ENCODE peak calls at places on chromosomes 13 and 19, in seven cellular contexts. H is right atrium auricular region, B is AG04450, Z is astrocyte of the spinal cord, Q is heart left ventricle, D is B cell, F is endodermal cell. E is an unnamed sample.

GRCh38 chr19:55257461-55258411 is 1.1 kb downstream of the PPP6R1 start:
- DNase-seq in H (no peak), F (peak), Z (no peak), B (no peak), Q (no peak), D (no peak), E (peak)

GRCh38 chr19:58354478-58355030 is 1.3 kb upstream of the A1BG start:
- DNase-seq in H (no peak), F (no peak), Q (no peak), B (no peak), D (no peak), Z (no peak), E (no peak)

GRCh38 chr13:21033866-21034601 is 27.4 kb downstream of the LATS2 start:
- DNase-seq in Z (peak), H (peak), D (no peak), Q (no peak), B (no peak), F (peak), E (peak)

GRCh38 chr13:21738636-21739035 is 67.8 kb downstream of the FGF9 start:
- DNase-seq in F (no peak), Z (no peak), H (peak), B (no peak), D (no peak), Q (no peak), E (no peak)

GRCh38 chr13:47845981-47846380 is 155.1 kb downstream of the SUCLA2 start:
- DNase-seq in D (no peak), H (no peak), Q (no peak), B (no peak), Z (no peak), F (no peak), E (peak)

GRCh38 chr13:35630551-35631275 is 154.2 kb upstream of the MAB21L1 start:
- DNase-seq in Z (peak), B (peak), H (no peak), D (no peak), F (peak), Q (no peak), E (peak)

GRCh38 chr13:80359459-80360297 is 18.8 kb upstream of the SPRY2 start:
- DNase-seq in F (peak), D (no peak), Q (no peak), B (no peak), Z (no peak), H (no peak), E (peak)

GRCh38 chr19:36136975-36137686 is 2.7 kb upstream of the CAPNS1 start:
- DNase-seq in Z (peak), F (no peak), D (no peak), B (no peak), H (peak), Q (peak), E (peak)

GRCh38 chr19:7440188-7440975 is 48.5 kb downstream of the PEX11G start:
- DNase-seq in Z (no peak), H (no peak), Q (no peak), F (no peak), D (no peak), B (no peak), E (no peak)

GRCh38 chr13:42334329-42334706 is 62.4 kb downstream of the AKAP11 start:
- DNase-seq in B (no peak), D (no peak), F (peak), Q (no peak), H (no peak), Z (no peak), E (no peak)

GRCh38 chr13:60061737-60062136 is 102.0 kb downstream of the DIAPH3 start:
- DNase-seq in F (no peak), D (no peak), Q (no peak), Z (no peak), H (no peak), B (no peak), E (no peak)

GRCh38 chr13:103282571-103283450 is 216.6 kb upstream of the SLC10A2 start:
- DNase-seq in F (peak), B (peak), Z (peak), D (no peak), Q (no peak), H (no peak), E (peak)

GRCh38 chr19:53158119-53158656 is 665 bp downstream of the ZNF347 start:
- DNase-seq in D (no peak), Z (peak), F (peak), H (no peak), B (no peak), Q (peak), E (peak)

GRCh38 chr13:114226699-114227323 is 7.9 kb upstream of the CDC16 start:
- DNase-seq in B (peak), Z (peak), Q (peak), D (peak), H (peak), F (peak), E (peak)

DNA sequence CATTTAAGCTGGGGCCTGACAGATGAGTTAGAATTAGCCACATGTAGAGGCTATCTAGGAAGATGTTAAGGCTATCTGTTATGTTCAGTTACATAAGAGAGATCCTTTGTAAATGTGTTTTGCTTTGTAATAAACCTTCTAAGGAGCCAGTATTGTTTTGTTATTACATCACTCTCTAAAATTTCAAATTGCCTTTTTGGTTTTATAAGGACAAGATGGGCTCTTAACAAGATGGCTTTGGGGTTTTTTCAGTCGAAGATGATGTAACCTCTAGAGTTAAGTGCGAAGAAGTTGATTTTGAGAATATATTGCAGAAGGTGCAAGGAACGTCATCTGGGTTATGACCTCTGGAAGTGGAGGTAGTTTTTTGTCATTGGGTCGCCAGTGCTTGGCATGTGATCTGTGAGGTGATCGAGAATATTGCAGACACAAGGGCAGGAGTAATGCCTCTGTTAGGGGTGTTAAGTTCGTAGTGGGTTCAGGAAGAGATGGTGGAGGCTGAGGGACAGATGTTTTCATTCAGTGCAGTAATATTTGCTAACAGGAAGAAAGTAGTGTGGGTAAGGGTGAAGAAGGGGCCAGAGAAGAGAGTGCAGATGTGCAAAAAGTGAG is 12.7 kb downstream of the LSM14A start:
- DNase-seq in Q (no peak), H (no peak), D (no peak), B (no peak), Z (no peak), F (no peak), E (peak)
- TF ChIP-seq CTCF in Q (no peak), H (no peak), D (no peak), B (no peak), Z (no peak), F (no peak), E (no peak)

DNA sequence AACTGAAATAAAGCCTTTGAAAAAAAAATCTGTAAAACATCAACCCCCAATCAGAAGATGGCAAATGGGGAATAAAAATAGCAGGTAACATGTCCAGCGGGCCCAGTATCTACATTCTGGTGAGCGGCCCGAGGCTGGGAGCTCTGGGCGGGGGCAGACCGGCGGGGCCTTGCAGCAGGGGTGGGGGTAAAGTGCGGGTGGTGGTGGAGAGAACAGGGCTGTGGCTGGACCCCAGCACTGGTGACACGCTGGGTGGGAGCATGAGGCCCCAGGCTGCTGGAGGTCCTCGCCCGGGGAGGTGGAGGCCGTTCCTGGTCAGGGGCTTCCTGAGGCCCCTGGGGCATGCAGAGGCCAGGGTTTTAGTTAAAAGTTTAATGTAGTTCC is 1.7 kb downstream of the CAPS start:
- DNase-seq in H (no peak), D (no peak), Z (no peak), F (no peak), B (no peak), Q (no peak), E (no peak)
- TF ChIP-seq CTCF in H (no peak), D (no peak), Z (no peak), F (no peak), B (no peak), Q (no peak), E (no peak)

GRCh38 chr13:40388617-40389016 is 277.8 kb downstream of the FOXO1 start:
- DNase-seq in Q (no peak), D (peak), Z (no peak), B (no peak), H (no peak), F (no peak), E (no peak)

GRCh38 chr13:40389081-40389641 is 277.3 kb downstream of the FOXO1 start:
- DNase-seq in Z (peak), B (no peak), F (no peak), D (peak), H (no peak), Q (no peak), E (no peak)

GRCh38 chr13:40387775-40388174 is 278.7 kb downstream of the FOXO1 start:
- DNase-seq in D (no peak), Z (no peak), H (no peak), Q (no peak), B (no peak), F (no peak), E (no peak)

GRCh38 chr13:40391788-40392187 is 274.7 kb downstream of the FOXO1 start:
- DNase-seq in Z (no peak), H (no peak), D (no peak), B (no peak), Q (no peak), F (no peak), E (no peak)

DNA sequence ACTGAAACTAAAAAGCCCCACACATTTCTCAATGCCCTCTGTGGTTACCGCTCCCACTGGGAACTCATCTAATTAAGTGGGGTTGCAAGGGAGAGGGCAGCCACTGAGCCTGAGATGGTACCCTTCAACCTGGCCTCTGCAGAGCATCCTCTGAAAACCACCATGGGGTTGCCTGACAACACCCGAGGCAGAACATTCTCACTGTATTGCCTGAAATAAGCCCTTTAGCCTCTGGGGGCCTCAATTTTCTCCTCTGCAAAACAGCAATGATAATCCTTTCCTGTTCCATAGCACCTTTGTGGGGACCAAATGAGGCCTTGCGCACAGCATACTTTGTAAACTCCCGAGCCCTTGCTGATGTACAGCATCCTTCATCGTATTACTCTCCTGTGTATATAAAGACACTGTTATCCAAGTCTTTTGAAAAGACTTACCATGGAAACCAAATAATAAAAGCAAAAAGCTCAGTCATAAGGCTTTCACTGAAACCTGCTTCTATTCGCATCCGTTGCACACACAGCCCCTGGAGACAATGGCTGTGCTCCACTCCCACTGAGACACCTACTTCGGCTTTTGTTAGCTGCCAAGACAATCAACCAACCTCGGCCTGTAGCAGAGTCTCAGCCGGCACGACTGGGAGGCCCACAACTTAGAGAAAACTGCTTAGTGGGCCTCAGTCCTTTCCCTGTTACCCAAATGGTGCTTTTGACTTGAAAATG is 276.0 kb downstream of the FOXO1 start:
- DNase-seq in Q (no peak), Z (no peak), F (no peak), B (no peak), D (no peak), H (no peak), E (no peak)
- TF ChIP-seq CTCF in Q (no peak), Z (no peak), F (peak), B (no peak), D (no peak), H (no peak), E (no peak)

DNA sequence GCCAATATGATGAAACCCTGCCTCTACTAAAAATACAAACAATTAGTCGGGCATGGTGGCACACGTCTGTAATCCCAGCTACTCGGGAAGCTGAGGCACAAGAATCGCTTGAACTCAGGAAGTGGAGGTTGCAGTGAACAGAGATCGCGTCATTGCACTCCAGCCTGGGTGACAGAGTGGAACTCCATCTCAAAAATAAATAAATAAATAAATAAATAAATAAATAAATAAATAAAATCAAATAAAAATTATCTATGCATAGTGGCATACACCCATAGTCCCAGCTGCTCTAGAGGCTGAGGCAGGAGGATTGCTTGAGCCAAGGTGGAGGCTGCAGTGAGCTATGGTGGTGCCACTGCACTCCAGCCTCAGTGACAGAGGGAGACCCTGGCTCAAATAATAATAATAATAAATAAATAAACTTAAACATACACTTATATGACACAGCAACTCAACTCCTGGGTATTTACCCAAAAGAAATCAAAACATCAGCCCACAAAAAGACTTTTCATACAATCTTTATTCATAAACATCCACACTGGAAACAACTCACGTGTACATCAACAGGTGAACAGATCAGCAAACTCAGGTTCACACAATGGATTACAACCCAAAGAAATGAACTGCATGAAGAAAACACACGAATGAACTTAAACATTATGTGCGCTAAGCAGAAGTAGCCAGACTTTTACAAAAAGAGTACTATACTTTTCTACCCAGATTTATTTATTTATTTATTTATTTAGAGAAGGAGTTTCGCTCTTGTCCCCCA is 6.9 kb downstream of the LGALS7 start:
- DNase-seq in Q (no peak), B (no peak), H (no peak), F (no peak), D (no peak), Z (no peak), E (no peak)
- TF ChIP-seq CTCF in Q (no peak), B (no peak), H (no peak), F (no peak), D (no peak), Z (no peak), E (no peak)

GRCh38 chr13:37198629-37199028 is 93.2 kb upstream of the CSNK1A1L start:
- DNase-seq in Z (no peak), D (no peak), F (peak), Q (no peak), B (no peak), H (no peak), E (no peak)
- TF ChIP-seq CTCF in Z (no peak), D (no peak), F (no peak), Q (no peak), B (no peak), H (no peak), E (no peak)

DNA sequence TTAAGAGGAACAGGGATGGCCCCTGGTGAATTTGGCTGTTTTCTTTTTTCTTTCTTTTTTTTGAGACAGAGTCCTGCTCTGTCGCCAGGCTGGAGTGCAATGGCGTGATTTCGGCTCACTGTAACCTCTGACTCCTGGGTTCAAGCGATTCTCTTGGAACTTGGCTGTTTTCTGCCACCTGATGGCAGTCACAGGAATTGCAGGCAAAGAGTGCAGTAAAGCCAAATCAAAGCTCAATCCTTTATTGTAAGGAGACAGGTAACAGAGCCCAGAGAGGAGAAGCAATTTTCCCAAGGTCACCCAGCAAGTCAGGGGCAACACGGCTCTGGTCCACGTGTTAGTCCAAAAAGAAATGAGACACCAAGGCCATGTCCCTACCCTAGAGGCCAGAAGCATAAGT is 6.2 kb downstream of the TINCR start:
- DNase-seq in F (peak), H (no peak), B (no peak), Q (no peak), D (no peak), Z (no peak), E (no peak)
- TF ChIP-seq CTCF in F (peak), H (no peak), B (peak), Q (peak), D (peak), Z (peak), E (peak)

E was measured in cardiac muscle cell.